ENCODE peak calls at places on chromosomes 13 and 19, in five cellular contexts. U is T follicular helper cell; J is H7; R is neural progenitor cell; L is stimulated activated CD4-positive, alpha-beta T cell treated with anti-CD3 and anti-CD28 coated beads, Interleukin-1b, Interleukin-23, amount 100 ng/mL, for 24 hours. W is an unnamed sample.

GRCh38 chr13:112366907-112367646 is 9.1 kb upstream of the SPACA7 start:
- DNase-seq in L (no peak), R (no peak), J (no peak), U (no peak), W (no peak)

GRCh38 chr19:44499962-44500949 is at the start of gene ZNF180:
- DNase-seq in L (peak; percentile 89), J (peak; percentile 97), U (peak; percentile 92), R (peak; percentile 99), W (peak; percentile 99)

GRCh38 chr13:104286566-104287290 is 1220.5 kb upstream of the SLC10A2 start:
- DNase-seq in U (no peak), R (peak; percentile 46), L (no peak), J (no peak), W (no peak)

GRCh38 chr19:7109678-7110289 is 40.3 kb downstream of the ZNF557 start:
- DNase-seq in L (no peak), R (peak; percentile 73), U (no peak), J (peak; percentile 45), W (no peak)

GRCh38 chr13:38372818-38373217 is 23.2 kb downstream of the UFM1 start:
- DNase-seq in L (no peak), U (no peak), J (no peak), R (no peak), W (no peak)

GRCh38 chr13:50081106-50081898 is 66.1 kb downstream of the KCNRG start:
- DNase-seq in L (peak; percentile 30), U (peak; percentile 26), J (peak; percentile 76), R (peak; percentile 85), W (peak; percentile 69)

GRCh38 chr19:35975608-35976214 is 19.3 kb upstream of the SDHAF1 start:
- DNase-seq in J (peak; percentile 86), R (peak; percentile 83), U (no peak), L (no peak), W (no peak)

GRCh38 chr19:3218037-3218661 is 6.3 kb upstream of the CELF5 start:
- DNase-seq in L (no peak), U (no peak), J (peak; percentile 32), R (no peak), W (no peak)

GRCh38 chr13:85590231-85590931 is 208.8 kb downstream of the SLITRK6 start:
- DNase-seq in U (no peak), R (no peak), L (no peak), J (no peak), W (no peak)

GRCh38 chr19:17303940-17304267 is 679 bp upstream of the ABHD8 start:
- DNase-seq in J (no peak), U (no peak), R (no peak), L (no peak), W (no peak)

GRCh38 chr13:30165791-30166190 is 141.6 kb downstream of the KATNAL1 start:
- DNase-seq in L (no peak), J (no peak), U (no peak), R (peak; percentile 64), W (no peak)

GRCh38 chr13:45413826-45414312 is 4.3 kb downstream of the SLC25A30 start:
- DNase-seq in R (no peak), U (no peak), J (no peak), L (no peak), W (no peak)

GRCh38 chr19:18514800-18515682 is 6.8 kb downstream of the ELL start:
- DNase-seq in R (no peak), L (no peak), J (no peak), U (no peak), W (no peak)

GRCh38 chr19:406999-407491 is 1.9 kb downstream of the C2CD4C start:
- DNase-seq in J (peak; percentile 74), R (no peak), L (no peak), U (no peak), W (no peak)

GRCh38 chr13:33556828-33557227 is 261.1 kb upstream of the RFC3 start:
- DNase-seq in R (no peak), L (no peak), J (no peak), U (no peak), W (no peak)

W was measured in NCI-H1930.